ENCODE peak calls at places on chromosomes 12 and 14, in ten cellular contexts. S is heart right ventricle; R is body of pancreas; X is PC-3; B is Right ventricle myocardium inferior; D is stimulated activated naive CD8-positive, alpha-beta T cell treated with anti-CD3 and anti-CD28 coated beads, Interleukin-15, Interleukin-2, amounts not matched to agents 100 U/mL and 50 U/mL, for 24 hours; A is CD4-positive, alpha-beta T cell; G is gastroesophageal sphincter; V is CD4-positive, CD25-positive, alpha-beta regulatory T cell; T is Panc1. O is an unnamed sample.

GRCh38 chr14:66507722-66508546 is at the start of gene GPHN:
- ATAC-seq in G (peak), D (peak), R (peak), V (peak), T (peak), X (peak), B (peak), S (peak), A (peak), O (peak)

GRCh38 chr12:6539276-6540134 is 5.2 kb downstream of the GAPDH start:
- ATAC-seq in A (no peak), T (peak), X (peak), S (no peak), B (peak), R (no peak), G (no peak), D (peak), V (no peak), O (no peak)

GRCh38 chr14:106094654-106095189 is 568.3 kb downstream of the TMEM121 start:
- ATAC-seq in T (no peak), G (no peak), R (no peak), V (no peak), A (peak), D (peak), B (no peak), S (no peak), X (no peak), O (peak)

GRCh38 chr12:26987634-26988424 is 26.4 kb downstream of the TM7SF3 start:
- ATAC-seq in D (no peak), S (no peak), T (no peak), G (no peak), A (no peak), R (no peak), B (peak), X (peak), V (no peak), O (no peak)

GRCh38 chr14:36238666-36239363 is 62.3 kb upstream of the PTCSC3 start:
- ATAC-seq in R (no peak), X (peak), V (no peak), D (peak), G (no peak), B (no peak), A (no peak), T (no peak), S (no peak), O (no peak)

GRCh38 chr14:47207636-47208035 is 467.8 kb downstream of the MDGA2 start:
- ATAC-seq in G (no peak), D (no peak), T (no peak), A (no peak), B (no peak), X (no peak), V (no peak), S (no peak), R (no peak), O (no peak)

GRCh38 chr12:67991158-67991557 is 1.9 kb downstream of the IFNG-AS1 start:
- ATAC-seq in B (no peak), X (no peak), G (no peak), A (peak), S (no peak), T (no peak), D (peak), V (peak), R (no peak), O (peak)

GRCh38 chr14:93824076-93824475 is 35.8 kb upstream of the PRIMA1 start:
- ATAC-seq in R (no peak), X (no peak), B (no peak), A (no peak), S (no peak), G (no peak), T (no peak), V (no peak), D (no peak), O (no peak)

GRCh38 chr12:93776581-93777018 is 99.4 kb downstream of the CRADD start:
- ATAC-seq in X (no peak), T (no peak), V (no peak), D (no peak), R (no peak), B (no peak), S (no peak), G (no peak), A (no peak), O (no peak)

GRCh38 chr14:97878206-97878605 is 1081.0 kb downstream of the VRK1 start:
- ATAC-seq in S (peak), G (no peak), X (no peak), A (no peak), D (no peak), B (peak), R (no peak), T (no peak), V (no peak), O (no peak)

GRCh38 chr14:51293149-51293925 is 53.3 kb downstream of the TMX1 start:
- ATAC-seq in A (no peak), V (no peak), X (no peak), T (no peak), G (peak), B (peak), D (no peak), S (peak), R (peak), O (no peak)

GRCh38 chr12:132665794-132666193 is 21.3 kb downstream of the POLE start:
- ATAC-seq in A (no peak), X (no peak), V (no peak), D (no peak), T (no peak), B (no peak), S (no peak), R (no peak), G (no peak), O (no peak)

GRCh38 chr12:4849024-4849594 is 60.6 kb upstream of the KCNA1 start:
- ATAC-seq in A (peak), R (no peak), T (no peak), S (no peak), D (no peak), B (no peak), V (no peak), G (no peak), X (no peak), O (no peak)

O was measured in stimulated activated memory B cell treated with anti-CD40 and anti-IgM and Interleukin-4, amounts not matched to agents 10 μg/mL and 1 μg/mL and 100 μg/mL, for 72 hours.